ENCODE peak calls at places on chromosomes 4 and X, in six cellular contexts. Q is aorta, J is hepatocyte, X is cardiac muscle cell, I is Peyer's patch, V is fibroblast of lung. D is an unnamed sample.

GRCh38 chr4:83599183-83599582 is 63.3 kb downstream of the GPAT3 start:
- DNase-seq in Q (no peak), V (peak; percentile 57), I (no peak), J (no peak), X (peak; percentile 58), D (peak; percentile 29)

GRCh38 chr4:20252656-20253271 is 1.1 kb downstream of the SLIT2 start:
- DNase-seq in I (peak; percentile 51), Q (peak; percentile 55), J (peak; percentile 37), X (peak; percentile 51), V (peak; percentile 38), D (no peak)

GRCh38 chrX:110026099-110026844 is 23.4 kb downstream of the TMEM164 start:
- DNase-seq in Q (no peak), V (peak; percentile 71), J (peak; percentile 59), I (no peak), X (peak; percentile 42), D (peak; percentile 72)

GRCh38 chrX:123884809-123885408 is 25.1 kb downstream of the XIAP start:
- DNase-seq in I (no peak), J (peak; percentile 73), Q (no peak), X (peak; percentile 60), V (peak; percentile 38), D (no peak)

GRCh38 chrX:148035371-148035770 is 54.2 kb downstream of the FMR1NB start:
- DNase-seq in J (no peak), I (no peak), Q (no peak), V (no peak), X (no peak), D (no peak)

GRCh38 chr4:1783011-1783410 is 10.1 kb upstream of the FGFR3 start:
- DNase-seq in I (no peak), J (no peak), X (no peak), Q (no peak), V (no peak), D (no peak)

GRCh38 chrX:40843643-40844042 is 108.3 kb upstream of the MED14 start:
- DNase-seq in J (no peak), I (no peak), V (peak; percentile 14), X (no peak), Q (no peak), D (peak; percentile 29)

GRCh38 chr4:140851032-140851636 is 94.9 kb upstream of the TBC1D9 start:
- DNase-seq in X (peak; percentile 78), J (peak; percentile 80), I (no peak), V (peak; percentile 43), Q (no peak), D (no peak)

GRCh38 chrX:40094900-40095587 is 2.7 kb downstream of the BCOR start:
- DNase-seq in J (no peak), Q (no peak), X (no peak), I (no peak), V (no peak), D (no peak)

GRCh38 chr4:99029852-99030251 is 34.3 kb downstream of the METAP1 start:
- DNase-seq in X (no peak), Q (no peak), J (no peak), V (peak; percentile 74), I (no peak), D (no peak)

GRCh38 chr4:95548738-95549245 is at the start of gene UNC5C:
- DNase-seq in X (peak; percentile 90), Q (peak; percentile 85), I (no peak), J (peak; percentile 83), V (peak; percentile 84), D (no peak)

GRCh38 chrX:100512471-100512870 is 72.3 kb upstream of the TNMD start:
- DNase-seq in J (peak; percentile 10), X (peak; percentile 8), Q (no peak), I (no peak), V (peak; percentile 0), D (no peak)

GRCh38 chr4:42655248-42655647 is 1.7 kb downstream of the ATP8A1 start:
- DNase-seq in I (no peak), V (no peak), J (no peak), Q (no peak), X (no peak), D (no peak)

GRCh38 chr4:168167714-168168284 is 75.5 kb downstream of the ANXA10 start:
- DNase-seq in J (peak; percentile 18), V (peak; percentile 59), X (peak; percentile 10), Q (no peak), I (no peak), D (no peak)

GRCh38 chr4:146061610-146062324 is 113.8 kb upstream of the LSM6 start:
- DNase-seq in X (no peak), I (no peak), J (no peak), V (no peak), Q (no peak), D (no peak)

GRCh38 chr4:40458683-40459082 is 123.5 kb downstream of the CHRNA9 start:
- DNase-seq in V (no peak), Q (no peak), J (no peak), I (no peak), X (no peak), D (no peak)

GRCh38 chr4:113686950-113687718 is 74.4 kb downstream of the CAMK2D start:
- DNase-seq in J (no peak), Q (no peak), V (peak; percentile 88), I (no peak), X (peak; percentile 36), D (no peak)

GRCh38 chrX:79524642-79525041 is 157.5 kb upstream of the ITM2A start:
- DNase-seq in X (no peak), Q (no peak), V (no peak), I (no peak), J (no peak), D (no peak)

DNA sequence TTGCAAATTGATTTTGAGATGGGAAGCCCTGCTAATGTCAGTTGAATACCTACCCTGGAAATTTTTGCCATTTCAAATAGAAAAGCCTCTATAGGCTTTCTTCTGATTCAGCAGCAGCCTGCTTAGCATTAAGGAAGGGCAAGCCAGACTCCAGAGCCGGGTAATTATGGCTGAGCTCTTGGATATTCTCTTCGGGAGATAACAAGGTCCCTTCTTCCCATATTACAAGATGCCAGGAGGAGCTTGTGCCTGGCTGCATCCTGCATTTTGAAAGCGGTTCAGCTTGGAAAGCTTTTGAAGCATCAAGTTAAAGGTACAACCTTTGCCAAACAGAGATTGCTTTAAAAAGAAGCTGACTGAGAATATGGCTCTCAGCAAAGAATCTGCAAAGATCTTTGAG is 399.6 kb upstream of the RPS6KA3 start:
- DNase-seq in J (no peak), Q (no peak), I (no peak), X (no peak), V (no peak), D (no peak)
- H3K27ac ChIP-seq in J (no peak overlapping the region), Q (no peak overlapping the region), I (no peak overlapping the region), X (no peak overlapping the region), V (no peak overlapping the region), D (no peak overlapping the region)

DNA sequence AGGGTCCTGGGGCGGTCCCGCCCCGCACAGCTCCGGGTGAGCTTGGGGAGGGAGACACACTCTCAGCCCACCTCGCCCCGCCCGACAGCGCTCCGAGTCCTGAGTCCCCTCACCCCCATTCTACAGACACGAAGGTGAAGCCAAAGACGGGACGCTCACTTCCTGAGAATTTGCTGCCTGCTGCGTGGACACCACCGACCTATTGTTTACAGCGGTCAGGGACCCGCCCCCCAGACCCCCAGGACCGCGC is 796 bp upstream of the ZNF141 start:
- DNase-seq in I (no peak), V (no peak), Q (no peak), J (peak; percentile 34), X (no peak), D (no peak)
- H3K27ac ChIP-seq in I (peak overlapping the region; percentile 93), V (peak overlapping the region; percentile 97), Q (peak overlapping the region; percentile 69), J (peak overlapping the region; percentile 95), X (peak overlapping the region; percentile 87), D (peak overlapping the region; percentile 42)

DNA sequence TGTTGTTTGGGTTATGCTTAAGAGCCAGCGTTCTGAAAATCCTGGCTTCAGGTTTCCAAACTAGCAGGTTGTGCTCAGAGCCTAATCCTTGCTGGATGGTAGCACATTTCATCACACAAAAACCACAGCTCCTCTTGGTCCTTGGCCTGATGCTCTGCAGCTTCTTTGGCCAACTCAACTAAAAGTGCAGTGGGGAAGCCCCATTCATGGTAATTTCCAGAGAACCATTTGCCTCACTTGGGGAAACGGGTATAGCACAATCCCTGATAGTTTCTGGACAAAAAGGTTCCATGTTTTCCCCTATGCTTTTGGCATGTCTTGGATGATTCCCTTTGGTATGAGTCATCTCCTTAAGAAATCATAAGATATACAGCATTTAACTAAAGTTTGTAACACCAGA is 78.7 kb downstream of the SYNPO2 start:
- DNase-seq in J (no peak), V (peak; percentile 75), X (peak; percentile 90), I (no peak), Q (no peak), D (no peak)
- H3K27ac ChIP-seq in J (peak overlapping the region; percentile 62), V (peak overlapping the region; percentile 53), X (peak overlapping the region; percentile 84), I (peak overlapping the region; percentile 76), Q (peak overlapping the region; percentile 83), D (no peak overlapping the region)

GRCh38 chr4:148813289-148813688 is 371.1 kb upstream of the NR3C2 start:
- DNase-seq in X (no peak), I (no peak), J (no peak), Q (no peak), V (no peak), D (no peak)
- H3K27ac ChIP-seq in X (no peak overlapping the region), I (no peak overlapping the region), J (no peak overlapping the region), Q (no peak overlapping the region), V (no peak overlapping the region), D (no peak overlapping the region)

DNA sequence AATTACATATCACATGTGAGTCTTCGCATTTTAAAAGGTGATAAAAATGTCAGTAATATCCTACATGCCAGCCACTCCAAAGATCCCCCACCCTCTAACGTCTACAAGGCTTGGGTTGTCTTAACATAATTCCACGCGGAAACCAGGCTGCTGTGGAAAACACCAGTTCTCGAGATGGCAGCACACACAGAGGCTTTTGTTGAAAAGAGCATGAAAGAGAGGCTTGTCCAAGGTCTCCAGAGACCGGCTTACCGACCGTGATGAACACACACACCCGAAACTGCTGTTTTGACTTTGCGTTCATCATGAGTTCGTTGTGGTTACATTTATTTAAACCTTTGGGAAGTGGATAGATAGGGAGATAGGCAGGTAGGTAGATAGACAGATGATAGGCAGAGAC is 87.9 kb downstream of the CRLF2 start:
- DNase-seq in I (no peak), V (no peak), J (no peak), Q (no peak), X (no peak), D (no peak)
- H3K27ac ChIP-seq in I (no peak overlapping the region), V (no peak overlapping the region), J (no peak overlapping the region), Q (no peak overlapping the region), X (no peak overlapping the region), D (no peak overlapping the region)

GRCh38 chr4:162988530-162988929 is 178.2 kb downstream of the NAF1 start:
- DNase-seq in I (no peak), Q (no peak), V (no peak), X (no peak), J (no peak), D (no peak)

GRCh38 chr4:162985131-162985530 is 181.6 kb downstream of the NAF1 start:
- DNase-seq in Q (no peak), J (no peak), V (no peak), X (no peak), I (peak; percentile 25), D (no peak)

GRCh38 chr4:162981823-162982222 is 184.9 kb downstream of the NAF1 start:
- DNase-seq in X (no peak), I (no peak), V (no peak), Q (no peak), J (no peak), D (no peak)

GRCh38 chr4:162984621-162985020 is 182.1 kb downstream of the NAF1 start:
- DNase-seq in I (no peak), V (no peak), J (no peak), X (no peak), Q (no peak), D (no peak)
- H3K27ac ChIP-seq in I (no peak overlapping the region), V (no peak overlapping the region), J (no peak overlapping the region), X (no peak overlapping the region), Q (no peak overlapping the region), D (no peak overlapping the region)